ENCODE peak calls at places on chromosomes 13 and 19, in nine cellular contexts. K, O, P, B, J, C, T, N and W are unnamed samples. For H3K4me1, the result is how much of the 10 kb centered on the place peaks cover.

GRCh38 chr13:59034198-59034597 is 1129.5 kb downstream of the DIAPH3 start:
- DNase-seq in K (no peak), O (no peak), P (no peak), B (no peak), J (no peak), C (no peak), T (peak), N (no peak), W (no peak)

GRCh38 chr19:35095667-35096368 is 19.8 kb upstream of the FXYD3 start:
- DNase-seq in K (no peak), O (no peak), P (no peak), B (no peak), J (no peak), C (no peak), T (no peak), N (no peak), W (no peak)

GRCh38 chr13:40101708-40102359 is 446.4 kb downstream of the COG6 start:
- DNase-seq in K (no peak), O (no peak), P (no peak), B (no peak), J (no peak), C (no peak), T (no peak), N (no peak), W (no peak)

GRCh38 chr19:29831041-29831548 is 19.3 kb downstream of the CCNE1 start:
- DNase-seq in K (peak), O (no peak), P (no peak), B (no peak), J (no peak), C (no peak), T (no peak), N (no peak), W (no peak)

GRCh38 chr13:59746291-59746962 is 417.3 kb downstream of the DIAPH3 start:
- DNase-seq in K (no peak), O (no peak), P (no peak), B (no peak), J (no peak), C (peak), T (no peak), N (no peak), W (no peak)

GRCh38 chr19:35306473-35307246 is 14.7 kb downstream of the MAG start:
- DNase-seq in K (no peak), O (no peak), P (no peak), B (no peak), J (no peak), C (no peak), T (peak), N (peak), W (no peak)

GRCh38 chr13:25375727-25376358 is 4.1 kb downstream of the ATP8A2 start:
- DNase-seq in K (no peak), O (no peak), P (no peak), B (no peak), J (peak), C (peak), T (peak), N (peak), W (no peak)

GRCh38 chr19:18541258-18541991 is 1.9 kb downstream of the FKBP8 start:
- DNase-seq in K (no peak), O (no peak), P (no peak), B (no peak), J (no peak), C (no peak), T (no peak), N (no peak), W (no peak)

GRCh38 chr19:54114340-54114826 is 1.1 kb downstream of the TFPT start:
- DNase-seq in K (peak), O (no peak), P (no peak), B (no peak), J (peak), C (peak), T (peak), N (no peak), W (peak)

GRCh38 chr13:110008816-110009215 is 222.4 kb upstream of the IRS2 start:
- DNase-seq in K (no peak), O (no peak), P (no peak), B (no peak), J (no peak), C (no peak), T (no peak), N (no peak), W (no peak)

GRCh38 chr13:50224534-50224933 is 209.3 kb downstream of the KCNRG start:
- DNase-seq in K (no peak), O (no peak), P (no peak), B (no peak), J (no peak), C (no peak), T (no peak), N (no peak), W (no peak)

GRCh38 chr13:19981685-19982238 is 23.2 kb downstream of the ZMYM2 start:
- DNase-seq in K (no peak), O (no peak), P (no peak), B (no peak), J (no peak), C (no peak), T (no peak), N (no peak), W (no peak)

GRCh38 chr13:19982447-19983043 is 24.0 kb downstream of the ZMYM2 start:
- DNase-seq in K (no peak), O (no peak), P (no peak), B (no peak), J (no peak), C (no peak), T (peak), N (no peak), W (no peak)

GRCh38 chr13:19978830-19979437 is 20.4 kb downstream of the ZMYM2 start:
- DNase-seq in K (no peak), O (no peak), P (no peak), B (no peak), J (no peak), C (no peak), T (no peak), N (no peak), W (no peak)

GRCh38 chr13:19985219-19985556 is 26.7 kb downstream of the ZMYM2 start:
- DNase-seq in K (no peak), O (no peak), P (no peak), B (no peak), J (no peak), C (no peak), T (peak), N (no peak), W (no peak)

DNA sequence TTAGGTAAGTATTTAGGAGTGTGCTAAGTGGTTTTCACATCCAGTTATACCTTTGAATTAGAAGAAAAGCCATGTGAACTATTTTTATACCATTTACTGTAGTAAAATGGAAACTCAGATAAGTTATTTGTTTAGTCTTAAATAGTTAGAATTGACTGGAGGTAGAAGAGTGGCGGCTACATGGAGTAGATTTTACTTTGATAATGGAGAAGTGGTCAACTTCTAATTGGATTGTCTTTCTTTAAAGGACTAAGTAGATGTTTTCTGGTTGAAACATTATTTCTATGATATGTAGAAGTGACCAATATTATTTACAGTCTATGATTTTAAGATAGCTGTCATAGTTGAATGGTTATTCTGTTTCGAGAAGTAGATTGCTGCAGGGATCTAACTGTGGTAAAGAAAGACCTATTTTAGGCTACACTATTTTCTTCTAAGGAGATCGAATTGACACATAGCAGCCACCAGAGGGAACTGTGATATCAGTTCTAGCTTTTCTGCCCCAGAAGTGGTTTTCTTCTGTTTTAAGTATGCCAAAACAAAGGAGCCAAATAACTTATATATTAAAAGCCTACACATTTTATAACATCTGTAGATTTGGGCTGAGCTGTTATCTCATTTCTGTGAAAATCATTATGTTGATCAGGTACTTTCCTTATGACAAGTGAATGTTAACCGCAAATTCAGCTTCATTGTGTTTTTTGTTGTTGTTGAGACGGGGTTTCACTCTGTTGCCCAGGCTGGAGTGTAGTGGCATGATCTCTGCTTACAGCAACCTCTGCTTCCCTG is 26.1 kb downstream of the ZMYM2 start:
- DNase-seq in K (no peak), O (no peak), P (no peak), B (no peak), J (no peak), C (no peak), T (peak), N (peak), W (no peak)
- TF ChIP-seq CTCF in K (peak), O (peak), P (peak), B (peak), J (peak), C (peak), T (peak), N (peak), W (no peak)

GRCh38 chr19:45645068-45645630 is 6.0 kb upstream of the EML2 start:
- DNase-seq in K (no peak), O (no peak), P (no peak), B (no peak), J (no peak), C (no peak), T (no peak), N (no peak), W (no peak)
- H3K4me3 ChIP-seq in K (peak), O (no peak), P (peak), B (peak), J (no peak), C (peak), T (peak), N (no peak), W (no peak)

GRCh38 chr13:21009036-21009435 is 52.4 kb downstream of the LATS2 start:
- DNase-seq in K (peak), O (no peak), P (no peak), B (no peak), J (no peak), C (no peak), T (no peak), N (no peak), W (no peak)

GRCh38 chr13:21011378-21011777 is 50.0 kb downstream of the LATS2 start:
- DNase-seq in K (no peak), O (no peak), P (no peak), B (no peak), J (no peak), C (no peak), T (no peak), N (no peak), W (no peak)

GRCh38 chr13:21012841-21013681 is 48.3 kb downstream of the LATS2 start:
- DNase-seq in K (no peak), O (no peak), P (no peak), B (no peak), J (no peak), C (no peak), T (no peak), N (no peak), W (peak)

GRCh38 chr13:21012211-21012610 is 49.2 kb downstream of the LATS2 start:
- DNase-seq in K (no peak), O (no peak), P (no peak), B (no peak), J (no peak), C (no peak), T (no peak), N (peak), W (no peak)

DNA sequence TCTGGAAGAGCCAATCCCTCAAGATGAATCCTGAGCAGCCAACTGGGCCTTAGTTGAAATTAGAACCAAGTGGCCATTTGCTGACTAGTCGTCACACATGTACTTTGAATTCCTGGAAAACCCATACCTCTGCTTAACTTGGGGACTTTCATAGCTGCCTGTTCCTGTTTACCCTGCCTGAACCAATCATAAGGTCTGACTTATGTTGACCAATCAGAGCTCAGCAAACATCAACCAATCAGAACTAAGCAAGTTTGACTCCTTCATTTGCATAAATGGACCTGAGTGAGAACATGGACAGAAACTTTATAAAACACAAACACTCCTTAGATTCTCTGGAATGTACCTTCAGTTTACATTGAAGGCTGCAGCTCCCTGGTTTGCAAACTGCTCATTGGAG is 50.8 kb downstream of the LATS2 start:
- DNase-seq in K (no peak), O (no peak), P (no peak), B (no peak), J (no peak), C (no peak), T (peak), N (peak), W (no peak)
- H3K4me1 ChIP-seq in K (under half), O (under half), P (under half), B (under half), J (half or more), C (under half), T (under half), N (half or more), W (under half)

DNA sequence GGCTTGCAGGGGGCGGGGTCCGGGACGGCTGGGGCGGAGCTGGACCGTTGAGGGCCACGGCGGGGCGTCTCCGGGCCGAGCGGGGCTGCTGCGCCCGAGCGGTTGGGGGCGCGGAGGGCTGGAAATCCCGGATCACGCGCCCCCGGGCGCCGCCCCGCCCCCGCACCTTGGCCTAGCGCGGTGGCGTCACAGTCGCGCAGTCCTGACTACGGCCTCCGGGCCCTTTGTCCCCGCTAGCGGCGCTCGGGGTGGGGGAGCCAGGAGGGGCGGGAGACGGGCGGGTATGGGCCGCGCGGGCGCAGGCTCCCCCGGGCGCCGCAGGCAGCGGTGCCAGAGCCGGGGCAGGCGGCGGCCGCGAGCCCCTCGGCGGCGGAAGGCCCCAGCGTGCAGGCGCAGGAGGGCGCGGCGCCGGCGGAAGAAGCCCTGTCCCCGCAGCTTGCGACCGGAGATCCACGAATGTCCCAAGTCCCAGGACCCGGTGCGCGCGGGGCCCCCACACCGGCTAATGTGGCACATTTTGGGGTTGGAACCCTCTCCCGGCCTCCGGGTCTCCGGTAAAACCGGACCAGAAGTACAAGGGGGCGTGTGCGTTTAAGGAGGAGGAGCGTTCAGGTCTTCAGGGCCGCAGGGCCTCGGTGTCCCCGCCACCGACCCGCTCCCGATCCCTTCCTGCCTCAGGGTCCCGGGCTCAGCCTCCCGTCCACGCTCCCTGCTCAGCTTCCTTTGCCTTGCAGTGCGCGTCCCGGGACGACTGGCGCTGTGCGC is 840 bp downstream of the GPX4 start:
- DNase-seq in K (peak), O (peak), P (peak), B (no peak), J (peak), C (peak), T (peak), N (peak), W (peak)
- TF ChIP-seq CTCF in K (no peak), O (no peak), P (no peak), B (no peak), J (no peak), C (no peak), T (no peak), N (no peak), W (no peak)

DNA sequence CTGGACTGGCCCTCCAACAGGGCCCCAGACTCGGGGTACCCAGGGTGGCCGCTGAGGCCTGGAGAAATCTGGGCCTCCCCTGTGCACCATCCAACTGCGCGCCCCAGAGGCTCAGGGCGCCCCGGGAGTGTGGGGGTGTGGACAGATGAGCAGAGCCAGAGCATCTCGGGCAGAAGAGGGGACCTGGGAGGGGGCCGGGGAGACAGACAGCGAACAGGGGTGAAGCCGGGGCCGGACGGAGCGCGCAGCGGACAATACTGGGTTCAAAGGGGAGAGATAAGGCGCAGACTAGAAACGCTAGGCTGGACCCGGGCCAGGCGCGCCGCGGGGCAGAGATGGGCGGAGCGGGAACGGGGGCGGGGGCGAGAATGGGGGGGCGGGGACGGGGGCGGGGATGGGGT is 460 bp upstream of the CERS4 start:
- DNase-seq in K (no peak), O (no peak), P (no peak), B (no peak), J (no peak), C (no peak), T (no peak), N (no peak), W (no peak)
- H3K4me3 ChIP-seq in K (peak), O (peak), P (peak), B (peak), J (no peak), C (peak), T (peak), N (peak), W (peak)

GRCh38 chr19:5948697-5949564 is 29.0 kb downstream of the RANBP3 start:
- DNase-seq in K (no peak), O (no peak), P (no peak), B (no peak), J (peak), C (no peak), T (no peak), N (no peak), W (no peak)
- H3K4me1 ChIP-seq in K (half or more), O (under half), P (under half), B (under half), J (half or more), C (half or more), T (half or more), N (under half), W (under half)

DNA sequence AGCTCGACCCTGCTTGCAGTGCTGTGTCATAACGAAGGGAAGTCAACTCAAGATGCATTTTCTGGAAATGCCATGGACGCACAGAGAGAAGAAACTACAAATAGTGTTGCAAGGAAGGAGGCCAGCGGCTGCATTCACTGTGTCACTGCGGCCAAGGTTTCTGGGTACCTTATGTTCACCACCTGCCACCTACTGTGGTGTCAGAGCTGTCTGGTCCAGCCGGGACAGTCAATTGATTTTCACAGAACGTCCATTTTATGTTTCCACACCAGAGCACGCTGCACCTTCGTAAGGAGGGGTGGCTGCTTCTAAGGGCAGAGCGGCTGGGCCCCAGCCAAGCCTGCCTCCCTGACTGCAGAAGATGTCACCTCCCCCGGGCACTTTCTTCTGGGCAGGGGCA is 17.7 kb downstream of the TSHZ3 start:
- DNase-seq in K (no peak), O (no peak), P (no peak), B (no peak), J (no peak), C (no peak), T (no peak), N (no peak), W (no peak)
- TF ChIP-seq CTCF in K (no peak), O (no peak), P (no peak), B (no peak), J (no peak), C (no peak), T (no peak), N (no peak), W (no peak)